ENCODE peak calls at places on chromosomes 5 and 9, in ten cellular contexts. One of them, this sample, is unnamed.
A peak's percentile ranks its signal among the peaks of the same experiment; 100 is the strongest.

GRCh38 chr5:176410486-176411180 is 5.7 kb downstream of the CLTB start:
- DNase-seq in ELR: no peak
- DNase-seq in PC-9: peak; percentile 81
- DNase-seq in amygdala: no peak
- DNase-seq in NCI-H1092: no peak
- DNase-seq in activated naive CD4-positive, alpha-beta T cell treated with anti-CD3 and anti-CD28 coated beads for 36 hours: no peak
- DNase-seq in brain microvascular endothelial cell: no peak
- DNase-seq in stomach: no peak
- DNase-seq in ELF-1: no peak
- DNase-seq in GM20000: no peak
- DNase-seq in this sample: no peak

GRCh38 chr9:5630038-5630507 is 1.2 kb downstream of the RIC1 start:
- DNase-seq in ELR: peak; percentile 53
- DNase-seq in PC-9: no peak
- DNase-seq in amygdala: no peak
- DNase-seq in NCI-H1092: no peak
- DNase-seq in activated naive CD4-positive, alpha-beta T cell treated with anti-CD3 and anti-CD28 coated beads for 36 hours: no peak
- DNase-seq in brain microvascular endothelial cell: peak; percentile 28
- DNase-seq in stomach: no peak
- DNase-seq in ELF-1: no peak
- DNase-seq in GM20000: peak; percentile 18
- DNase-seq in this sample: peak; percentile 33

GRCh38 chr5:179613460-179614071 is 9.9 kb downstream of the HNRNPH1 start:
- DNase-seq in ELR: no peak
- DNase-seq in PC-9: no peak
- DNase-seq in amygdala: no peak
- DNase-seq in NCI-H1092: no peak
- DNase-seq in activated naive CD4-positive, alpha-beta T cell treated with anti-CD3 and anti-CD28 coated beads for 36 hours: no peak
- DNase-seq in brain microvascular endothelial cell: no peak
- DNase-seq in stomach: no peak
- DNase-seq in ELF-1: peak; percentile 40
- DNase-seq in GM20000: no peak
- DNase-seq in this sample: no peak

GRCh38 chr5:17216176-17216973 is 1.1 kb upstream of the BASP1 start:
- DNase-seq in ELR: peak; percentile 89
- DNase-seq in PC-9: peak; percentile 81
- DNase-seq in amygdala: peak; percentile 44
- DNase-seq in NCI-H1092: peak; percentile 87
- DNase-seq in activated naive CD4-positive, alpha-beta T cell treated with anti-CD3 and anti-CD28 coated beads for 36 hours: peak; percentile 81
- DNase-seq in brain microvascular endothelial cell: peak; percentile 79
- DNase-seq in stomach: peak; percentile 85
- DNase-seq in ELF-1: peak; percentile 95
- DNase-seq in GM20000: peak; percentile 79
- DNase-seq in this sample: peak; percentile 82

GRCh38 chr9:806285-807156 is 35.0 kb upstream of the DMRT1 start:
- DNase-seq in ELR: peak; percentile 57
- DNase-seq in PC-9: peak; percentile 2
- DNase-seq in amygdala: no peak
- DNase-seq in NCI-H1092: no peak
- DNase-seq in activated naive CD4-positive, alpha-beta T cell treated with anti-CD3 and anti-CD28 coated beads for 36 hours: no peak
- DNase-seq in brain microvascular endothelial cell: peak; percentile 32
- DNase-seq in stomach: no peak
- DNase-seq in ELF-1: peak; percentile 12
- DNase-seq in GM20000: peak; percentile 50
- DNase-seq in this sample: peak; percentile 21

GRCh38 chr9:130451509-130452388 is 7.0 kb downstream of the ASS1 start:
- DNase-seq in ELR: peak; percentile 93
- DNase-seq in PC-9: peak; percentile 94
- DNase-seq in amygdala: no peak
- DNase-seq in NCI-H1092: peak; percentile 88
- DNase-seq in activated naive CD4-positive, alpha-beta T cell treated with anti-CD3 and anti-CD28 coated beads for 36 hours: peak; percentile 43
- DNase-seq in brain microvascular endothelial cell: peak; percentile 94
- DNase-seq in stomach: peak; percentile 89
- DNase-seq in ELF-1: peak; percentile 92
- DNase-seq in GM20000: no peak
- DNase-seq in this sample: peak; percentile 88

GRCh38 chr9:98142182-98142924 is 23.3 kb upstream of the TRIM14 start:
- DNase-seq in ELR: no peak
- DNase-seq in PC-9: peak; percentile 98
- DNase-seq in amygdala: no peak
- DNase-seq in NCI-H1092: no peak
- DNase-seq in activated naive CD4-positive, alpha-beta T cell treated with anti-CD3 and anti-CD28 coated beads for 36 hours: no peak
- DNase-seq in brain microvascular endothelial cell: no peak
- DNase-seq in stomach: peak; percentile 91
- DNase-seq in ELF-1: peak; percentile 71
- DNase-seq in GM20000: peak; percentile 46
- DNase-seq in this sample: peak; percentile 92

GRCh38 chr5:36646507-36647023 is 40.2 kb downstream of the SLC1A3 start:
- DNase-seq in ELR: no peak
- DNase-seq in PC-9: no peak
- DNase-seq in amygdala: no peak
- DNase-seq in NCI-H1092: no peak
- DNase-seq in activated naive CD4-positive, alpha-beta T cell treated with anti-CD3 and anti-CD28 coated beads for 36 hours: no peak
- DNase-seq in brain microvascular endothelial cell: no peak
- DNase-seq in stomach: no peak
- DNase-seq in ELF-1: no peak
- DNase-seq in GM20000: no peak
- DNase-seq in this sample: no peak

GRCh38 chr5:50550274-50550673 is 109.2 kb upstream of the EMB start:
- DNase-seq in ELR: no peak
- DNase-seq in PC-9: no peak
- DNase-seq in amygdala: no peak
- DNase-seq in NCI-H1092: no peak
- DNase-seq in activated naive CD4-positive, alpha-beta T cell treated with anti-CD3 and anti-CD28 coated beads for 36 hours: no peak
- DNase-seq in brain microvascular endothelial cell: no peak
- DNase-seq in stomach: no peak
- DNase-seq in ELF-1: no peak
- DNase-seq in GM20000: no peak
- DNase-seq in this sample: no peak

GRCh38 chr5:154166901-154167791 is 23.4 kb upstream of the GALNT10 start:
- DNase-seq in ELR: no peak
- DNase-seq in PC-9: no peak
- DNase-seq in amygdala: no peak
- DNase-seq in NCI-H1092: peak; percentile 20
- DNase-seq in activated naive CD4-positive, alpha-beta T cell treated with anti-CD3 and anti-CD28 coated beads for 36 hours: no peak
- DNase-seq in brain microvascular endothelial cell: no peak
- DNase-seq in stomach: no peak
- DNase-seq in ELF-1: no peak
- DNase-seq in GM20000: no peak
- DNase-seq in this sample: no peak

GRCh38 chr5:155953335-155953734 is 373.6 kb upstream of the SGCD start:
- DNase-seq in ELR: no peak
- DNase-seq in PC-9: no peak
- DNase-seq in amygdala: no peak
- DNase-seq in NCI-H1092: no peak
- DNase-seq in activated naive CD4-positive, alpha-beta T cell treated with anti-CD3 and anti-CD28 coated beads for 36 hours: peak; percentile 24
- DNase-seq in brain microvascular endothelial cell: no peak
- DNase-seq in stomach: no peak
- DNase-seq in ELF-1: no peak
- DNase-seq in GM20000: no peak
- DNase-seq in this sample: no peak

GRCh38 chr5:178288373-178289368 is 56.1 kb upstream of the PHYKPL start:
- DNase-seq in ELR: no peak
- DNase-seq in PC-9: no peak
- DNase-seq in amygdala: no peak
- DNase-seq in NCI-H1092: no peak
- DNase-seq in activated naive CD4-positive, alpha-beta T cell treated with anti-CD3 and anti-CD28 coated beads for 36 hours: no peak
- DNase-seq in brain microvascular endothelial cell: peak; percentile 3
- DNase-seq in stomach: no peak
- DNase-seq in ELF-1: peak; percentile 73
- DNase-seq in GM20000: no peak
- DNase-seq in this sample: peak; percentile 9

GRCh38 chr5:42361321-42361688 is 61.9 kb upstream of the GHR start:
- DNase-seq in ELR: no peak
- DNase-seq in PC-9: no peak
- DNase-seq in amygdala: no peak
- DNase-seq in NCI-H1092: no peak
- DNase-seq in activated naive CD4-positive, alpha-beta T cell treated with anti-CD3 and anti-CD28 coated beads for 36 hours: no peak
- DNase-seq in brain microvascular endothelial cell: no peak
- DNase-seq in stomach: no peak
- DNase-seq in ELF-1: no peak
- DNase-seq in GM20000: no peak
- DNase-seq in this sample: no peak

GRCh38 chr5:54539001-54539400 is 21.4 kb downstream of the SNX18 start:
- DNase-seq in ELR: no peak
- DNase-seq in PC-9: no peak
- DNase-seq in amygdala: no peak
- DNase-seq in NCI-H1092: no peak
- DNase-seq in activated naive CD4-positive, alpha-beta T cell treated with anti-CD3 and anti-CD28 coated beads for 36 hours: no peak
- DNase-seq in brain microvascular endothelial cell: no peak
- DNase-seq in stomach: no peak
- DNase-seq in ELF-1: no peak
- DNase-seq in GM20000: no peak
- DNase-seq in this sample: no peak

GRCh38 chr9:93194584-93194983 is 10.6 kb downstream of the WNK2 start:
- DNase-seq in ELR: no peak
- DNase-seq in PC-9: no peak
- DNase-seq in amygdala: no peak
- DNase-seq in NCI-H1092: peak; percentile 29
- DNase-seq in activated naive CD4-positive, alpha-beta T cell treated with anti-CD3 and anti-CD28 coated beads for 36 hours: no peak
- DNase-seq in brain microvascular endothelial cell: no peak
- DNase-seq in stomach: no peak
- DNase-seq in ELF-1: no peak
- DNase-seq in GM20000: no peak
- DNase-seq in this sample: peak; percentile 69

GRCh38 chr5:170388818-170389217 is 349 bp downstream of the KCNMB1 start:
- DNase-seq in ELR: no peak
- DNase-seq in PC-9: no peak
- DNase-seq in amygdala: no peak
- DNase-seq in NCI-H1092: no peak
- DNase-seq in activated naive CD4-positive, alpha-beta T cell treated with anti-CD3 and anti-CD28 coated beads for 36 hours: no peak
- DNase-seq in brain microvascular endothelial cell: no peak
- DNase-seq in stomach: no peak
- DNase-seq in ELF-1: no peak
- DNase-seq in GM20000: no peak
- DNase-seq in this sample: no peak

GRCh38 chr5:127296321-127296720 is 5.7 kb downstream of the MEGF10 start:
- DNase-seq in ELR: peak; percentile 82
- DNase-seq in PC-9: no peak
- DNase-seq in amygdala: no peak
- DNase-seq in NCI-H1092: no peak
- DNase-seq in activated naive CD4-positive, alpha-beta T cell treated with anti-CD3 and anti-CD28 coated beads for 36 hours: no peak
- DNase-seq in brain microvascular endothelial cell: peak; percentile 78
- DNase-seq in stomach: no peak
- DNase-seq in ELF-1: no peak
- DNase-seq in GM20000: no peak
- DNase-seq in this sample: no peak

GRCh38 chr9:89994988-89995613 is 390.3 kb downstream of the GADD45G start:
- DNase-seq in ELR: no peak
- DNase-seq in PC-9: no peak
- DNase-seq in amygdala: no peak
- DNase-seq in NCI-H1092: no peak
- DNase-seq in activated naive CD4-positive, alpha-beta T cell treated with anti-CD3 and anti-CD28 coated beads for 36 hours: no peak
- DNase-seq in brain microvascular endothelial cell: peak; percentile 31
- DNase-seq in stomach: no peak
- DNase-seq in ELF-1: peak; percentile 7
- DNase-seq in GM20000: no peak
- DNase-seq in this sample: no peak

This sample was measured in mucosa of descending colon.